ENCODE peak calls at places on chromosomes 4 and X, in ten cellular contexts. U is esophagus muscularis mucosa, R is endothelial cell of umbilical vein, I is body of pancreas, T is uterus, M is heart left ventricle, N is transverse colon, X is esophagus squamous epithelium, D is K562, A is right lobe of liver. V is an unnamed sample.

GRCh38 chr4:98170035-98170434 is 26.8 kb upstream of the STPG2 start:
- DNase-seq in U (no peak), R (no peak), I (no peak), T (no peak), M (no peak), N (no peak), X (no peak), D (no peak), A (no peak), V (no peak)

GRCh38 chr4:127224556-127224955 is 408.2 kb upstream of the INTU start:
- DNase-seq in U (no peak), R (no peak), I (no peak), T (no peak), M (no peak), N (no peak), X (no peak), D (no peak), A (no peak), V (no peak)

GRCh38 chr4:1598206-1598605 is 85.9 kb downstream of the FAM53A start:
- DNase-seq in U (no peak), R (no peak), I (no peak), T (no peak), M (peak; percentile 3), N (no peak), X (no peak), D (no peak), A (peak; percentile 46), V (no peak)

GRCh38 chr4:14237911-14238310 is 610.4 kb upstream of the BOD1L1 start:
- DNase-seq in U (no peak), R (no peak), I (no peak), T (no peak), M (no peak), N (no peak), X (no peak), D (no peak), A (no peak), V (no peak)

GRCh38 chrX:68978211-68978780 is 149.5 kb downstream of the EFNB1 start:
- DNase-seq in U (no peak), R (peak; percentile 1), I (peak; percentile 34), T (no peak), M (no peak), N (no peak), X (no peak), D (peak; percentile 2), A (no peak), V (peak; percentile 17)

GRCh38 chr4:80335226-80335553 is 340 bp upstream of the CFAP299 start:
- DNase-seq in U (no peak), R (no peak), I (no peak), T (no peak), M (no peak), N (no peak), X (no peak), D (no peak), A (no peak), V (no peak)

GRCh38 chrX:30196322-30196721 is 19.0 kb upstream of the MAGEB2 start:
- DNase-seq in U (no peak), R (peak; percentile 4), I (no peak), T (no peak), M (no peak), N (no peak), X (no peak), D (peak; percentile 42), A (no peak), V (no peak)

GRCh38 chrX:44010626-44011025 is 37.4 kb upstream of the NDP start:
- DNase-seq in U (no peak), R (no peak), I (no peak), T (no peak), M (no peak), N (no peak), X (no peak), D (no peak), A (no peak), V (no peak)

GRCh38 chr4:88619973-88620372 is 27.7 kb downstream of the HERC3 start:
- DNase-seq in U (no peak), R (no peak), I (no peak), T (no peak), M (no peak), N (no peak), X (no peak), D (no peak), A (no peak), V (no peak)

GRCh38 chr4:2266181-2266580 is 4.3 kb upstream of the MXD4 start:
- DNase-seq in U (no peak), R (no peak), I (no peak), T (peak; percentile 54), M (peak; percentile 79), N (no peak), X (no peak), D (no peak), A (peak; percentile 77), V (peak; percentile 46)

GRCh38 chrX:74246524-74246923 is 57.5 kb upstream of the ZCCHC13 start:
- DNase-seq in U (no peak), R (no peak), I (no peak), T (no peak), M (no peak), N (no peak), X (no peak), D (no peak), A (no peak), V (no peak)

GRCh38 chr4:6005175-6005574 is 13.1 kb downstream of the C4orf50 start:
- DNase-seq in U (no peak), R (no peak), I (no peak), T (no peak), M (no peak), N (no peak), X (no peak), D (no peak), A (no peak), V (no peak)

DNA sequence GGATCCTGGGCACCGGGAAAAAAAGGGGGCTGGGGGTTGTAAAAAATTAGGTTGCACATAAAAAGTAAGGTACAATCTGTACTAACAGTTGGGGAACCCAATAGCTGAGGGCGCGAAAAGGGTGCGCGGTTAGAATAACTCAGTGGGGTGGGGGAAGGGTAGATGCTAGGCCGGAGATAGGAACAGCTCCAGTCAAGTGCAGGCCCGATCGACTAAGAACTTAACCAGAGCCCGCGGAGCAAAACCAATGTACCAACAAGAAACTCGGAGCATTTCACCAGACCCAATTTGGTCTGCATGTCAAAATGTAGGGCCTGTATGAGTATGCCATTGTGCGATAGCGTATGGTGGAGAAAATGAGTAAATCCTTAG is 1.3 kb downstream of the HNRNPD start:
- DNase-seq in U (no peak), R (peak; percentile 35), I (peak; percentile 49), T (no peak), M (peak; percentile 46), N (peak; percentile 55), X (no peak), D (peak; percentile 35), A (peak; percentile 61), V (peak; percentile 44)
- H3K4me1 ChIP-seq in U (peaks cover 40% of the 10 kb centered on the region), R (peaks cover 39% of the 10 kb centered on the region), I (peaks cover 51% of the 10 kb centered on the region), T (peaks cover 5% of the 10 kb centered on the region), M (peaks cover 29% of the 10 kb centered on the region), N (peaks cover 49% of the 10 kb centered on the region), X (peaks cover 21% of the 10 kb centered on the region), D (peaks cover 20% of the 10 kb centered on the region), A (peaks cover 39% of the 10 kb centered on the region), V (peaks cover 2% of the 10 kb centered on the region)

GRCh38 chr4:188282620-188283232 is 143.5 kb downstream of the TRIML1 start:
- DNase-seq in U (no peak), R (no peak), I (no peak), T (no peak), M (no peak), N (no peak), X (no peak), D (no peak), A (no peak), V (no peak)
- H3K4me3 ChIP-seq in U (peak overlapping the region; percentile 39), R (no peak overlapping the region), I (no peak overlapping the region), T (no peak overlapping the region), M (no peak overlapping the region), N (no peak overlapping the region), X (peak overlapping the region; percentile 18), D (no peak overlapping the region), A (no peak overlapping the region), V (no peak overlapping the region)

GRCh38 chrX:119468186-119468929 is at the start of gene SLC25A5:
- DNase-seq in U (peak; percentile 92), R (peak; percentile 86), I (peak; percentile 88), T (peak; percentile 71), M (peak; percentile 89), N (peak; percentile 88), X (peak; percentile 21), D (peak; percentile 86), A (peak; percentile 93), V (peak; percentile 72)

GRCh38 chrX:119466970-119467369 is 1.3 kb upstream of the SLC25A5 start:
- DNase-seq in U (no peak), R (no peak), I (peak; percentile 77), T (no peak), M (no peak), N (no peak), X (no peak), D (no peak), A (no peak), V (no peak)

GRCh38 chrX:119467842-119468185 is 430 bp upstream of the SLC25A5 start:
- DNase-seq in U (no peak), R (no peak), I (no peak), T (no peak), M (no peak), N (no peak), X (no peak), D (no peak), A (no peak), V (no peak)

GRCh38 chrX:119467433-119467832 is 811 bp upstream of the SLC25A5 start:
- DNase-seq in U (no peak), R (no peak), I (peak; percentile 32), T (no peak), M (no peak), N (no peak), X (no peak), D (no peak), A (no peak), V (no peak)

GRCh38 chrX:119468930-119469635 is 839 bp downstream of the SLC25A5 start:
- DNase-seq in U (peak; percentile 90), R (peak; percentile 81), I (peak; percentile 88), T (peak; percentile 82), M (peak; percentile 88), N (peak; percentile 93), X (peak; percentile 31), D (peak; percentile 73), A (peak; percentile 89), V (peak; percentile 79)
- TF ChIP-seq POLR2A in U (peak; percentile 47), R (no peak), I (no peak), T (peak; percentile 48), M (no peak), N (no peak), X (no peak), D (peak; percentile 54), A (no peak), V (peak; percentile 45)

DNA sequence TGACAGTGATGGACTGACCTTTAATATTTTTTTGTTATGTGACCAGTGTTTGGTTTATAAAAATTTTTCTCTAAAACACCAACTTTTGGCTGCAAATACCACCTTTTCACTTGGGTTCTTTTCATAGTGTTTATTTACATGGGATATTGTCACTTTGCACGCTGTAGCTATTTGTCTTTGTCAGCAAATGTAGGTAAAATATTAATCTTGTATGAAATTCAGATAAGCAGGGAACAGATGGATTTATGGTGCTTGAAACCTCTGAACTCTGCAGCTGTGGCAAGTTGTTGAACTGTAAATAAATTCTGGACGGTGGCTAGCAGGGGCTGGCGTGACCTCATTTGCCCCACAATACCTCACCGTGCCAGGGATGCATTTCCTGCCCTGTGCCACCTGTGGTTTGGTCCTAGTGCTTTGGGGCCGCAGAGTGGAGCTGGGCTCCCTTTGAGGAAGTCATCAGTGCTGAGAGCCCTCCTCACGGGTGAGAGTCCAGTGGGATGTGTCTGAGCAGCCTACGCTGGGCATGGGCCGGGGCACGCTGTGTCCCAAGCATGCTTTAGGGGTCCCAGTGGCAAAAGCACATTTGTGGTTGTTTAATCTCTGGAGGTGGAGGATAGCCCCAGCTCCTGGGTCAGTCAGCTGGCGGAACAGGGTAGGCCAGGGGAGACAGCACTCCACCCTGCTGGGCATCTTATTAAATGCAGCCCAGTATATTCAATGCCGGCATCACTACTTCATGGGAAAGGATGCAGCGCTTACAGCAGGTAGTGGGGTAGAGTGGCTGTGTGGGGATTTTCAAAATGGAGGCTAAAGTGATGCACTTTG is 108.6 kb downstream of the TBL1X start:
- DNase-seq in U (no peak), R (no peak), I (peak; percentile 56), T (no peak), M (no peak), N (no peak), X (no peak), D (no peak), A (no peak), V (no peak)
- H3K4me1 ChIP-seq in U (no peaks in the 10 kb centered on the region), R (no peaks in the 10 kb centered on the region), I (peaks cover 7% of the 10 kb centered on the region), T (no peaks in the 10 kb centered on the region), M (no peaks in the 10 kb centered on the region), N (no peaks in the 10 kb centered on the region), X (no peaks in the 10 kb centered on the region), D (no peaks in the 10 kb centered on the region), A (peaks cover 10% of the 10 kb centered on the region), V (no peaks in the 10 kb centered on the region)

V was measured in prostate gland.